ENCODE peak calls at places on chromosomes 1 and 21, in five cellular contexts. Y is NCI-H1694; E is iris pigment epithelial cell; J is effector CD4-positive, alpha-beta T cell; Z is GM19239. I is an unnamed sample.
A peak's percentile ranks its signal among the peaks of the same experiment; 100 is the strongest.

GRCh38 chr1:231493421-231494185 is 34.9 kb upstream of the TSNAX start:
- DNase-seq in J (no peak), Y (no peak), Z (no peak), E (peak; percentile 66), I (peak; percentile 75)

GRCh38 chr1:90711696-90712095 is 5.4 kb downstream of the BARHL2 start:
- DNase-seq in J (no peak), E (no peak), Z (no peak), Y (no peak), I (no peak)

GRCh38 chr1:60904079-60904852 is 178.1 kb upstream of the NFIA start:
- DNase-seq in Z (no peak), J (no peak), E (no peak), Y (no peak), I (peak; percentile 76)

GRCh38 chr21:43370091-43370658 is 56.8 kb downstream of the SIK1 start:
- DNase-seq in J (no peak), E (no peak), Z (no peak), Y (peak; percentile 59), I (peak; percentile 64)

GRCh38 chr1:159675046-159675445 is 39.3 kb downstream of the CRP start:
- DNase-seq in J (no peak), Y (no peak), E (no peak), Z (no peak), I (no peak)

GRCh38 chr1:54407957-54408700 is 1.9 kb upstream of the SSBP3 start:
- DNase-seq in E (peak; percentile 88), Z (no peak), J (no peak), Y (no peak), I (peak; percentile 93)

GRCh38 chr1:9388628-9389184 is 96.0 kb downstream of the SPSB1 start:
- DNase-seq in Y (no peak), Z (no peak), E (peak; percentile 32), J (no peak), I (peak; percentile 63)

GRCh38 chr1:36106269-36106668 is 17.6 kb downstream of the ADPRS start:
- DNase-seq in Z (no peak), J (no peak), E (no peak), Y (no peak), I (no peak)

GRCh38 chr1:154306151-154306550 is 14.7 kb upstream of the AQP10 start:
- DNase-seq in Y (no peak), J (no peak), Z (no peak), E (peak; percentile 72), I (no peak)

GRCh38 chr21:32940079-32941014 is 85.4 kb upstream of the OLIG2 start:
- DNase-seq in J (peak; percentile 26), Y (peak; percentile 51), E (peak; percentile 46), Z (peak; percentile 19), I (peak; percentile 46)

GRCh38 chr1:111736548-111737215 is 2.5 kb downstream of the INKA2 start:
- DNase-seq in Z (no peak), J (no peak), E (peak; percentile 18), Y (peak; percentile 92), I (peak; percentile 52)

GRCh38 chr1:99728494-99729235 is 37.8 kb downstream of the FRRS1 start:
- DNase-seq in J (no peak), Z (no peak), E (peak; percentile 23), Y (peak; percentile 30), I (peak; percentile 59)

GRCh38 chr1:19772053-19772452 is 27.7 kb downstream of the TMCO4 start:
- DNase-seq in Y (peak; percentile 40), J (no peak), E (no peak), Z (no peak), I (no peak)

GRCh38 chr1:204725821-204726448 is 40.4 kb upstream of the LRRN2 start:
- DNase-seq in E (no peak), Z (no peak), J (no peak), Y (no peak), I (no peak)

GRCh38 chr21:46038871-46039397 is 57.4 kb downstream of the COL6A1 start:
- DNase-seq in E (peak; percentile 87), J (no peak), Z (no peak), Y (no peak), I (peak; percentile 99)

GRCh38 chr1:236320671-236321070 is 38.9 kb upstream of the ERO1B start:
- DNase-seq in J (no peak), E (no peak), Y (peak; percentile 11), Z (no peak), I (no peak)

GRCh38 chr1:16367968-16368910 is 1.2 kb downstream of the SZRD1 start:
- DNase-seq in E (peak; percentile 71), Y (no peak), J (peak; percentile 5), Z (no peak), I (no peak)

GRCh38 chr1:174131032-174131638 is 28.2 kb upstream of the RABGAP1L start:
- DNase-seq in Z (no peak), J (no peak), E (no peak), Y (no peak), I (no peak)

GRCh38 chr1:170663441-170664282 is at the start of gene PRRX1:
- DNase-seq in Z (no peak), Y (no peak), E (peak; percentile 36), J (no peak), I (peak; percentile 57)

GRCh38 chr1:12745126-12745991 is 641 bp upstream of the CFAP107 start:
- DNase-seq in Z (no peak), E (no peak), J (no peak), Y (no peak), I (no peak)

GRCh38 chr1:154575951-154576566 is 8.5 kb downstream of the CHRNB2 start:
- DNase-seq in E (no peak), J (no peak), Y (peak; percentile 13), Z (no peak), I (no peak)

GRCh38 chr1:1216770-1217620 is 3.0 kb upstream of the TNFRSF4 start:
- DNase-seq in Y (no peak), Z (no peak), J (peak; percentile 46), E (no peak), I (no peak)

GRCh38 chr1:101262601-101263348 is 26.0 kb downstream of the S1PR1 start:
- DNase-seq in J (no peak), Y (no peak), Z (no peak), E (peak; percentile 49), I (no peak)

GRCh38 chr1:169085911-169086310 is 20.6 kb upstream of the ATP1B1 start:
- DNase-seq in Z (no peak), J (no peak), Y (no peak), E (no peak), I (no peak)